ENCODE peak calls at places on chromosome 12, in four cellular contexts. R is K562, N is GM12878, S is H1. Y is an unnamed sample.

GRCh38 chr12:71685312-71685906 is 473 bp upstream of the TMEM19 start:
- DNase-seq in N (no peak), R (no peak), S (no peak), Y (no peak)

GRCh38 chr12:114218136-114218535 is 187.8 kb downstream of the TBX5 start:
- DNase-seq in N (no peak), R (no peak), S (no peak), Y (no peak)

GRCh38 chr12:17928708-17929366 is 161.2 kb downstream of the RERGL start:
- DNase-seq in R (no peak), N (no peak), S (peak; percentile 2), Y (no peak)

GRCh38 chr12:52984136-52984535 is 22.1 kb upstream of the EIF4B start:
- DNase-seq in N (no peak), S (no peak), R (no peak), Y (no peak)

GRCh38 chr12:18483723-18484325 is 222.5 kb downstream of the PIK3C2G start:
- DNase-seq in R (no peak), S (no peak), N (no peak), Y (no peak)

GRCh38 chr12:89345830-89346740 is 6.2 kb downstream of the DUSP6 start:
- DNase-seq in S (no peak), N (peak; percentile 88), R (peak; percentile 76), Y (peak; percentile 51)

GRCh38 chr12:116135209-116135930 is 142.1 kb downstream of the MED13L start:
- DNase-seq in N (no peak), S (no peak), R (no peak), Y (peak; percentile 44)

GRCh38 chr12:112350593-112351592 is 31.3 kb downstream of the HECTD4 start:
- DNase-seq in N (no peak), S (no peak), R (peak; percentile 96), Y (no peak)

GRCh38 chr12:1318327-1319031 is 275.9 kb downstream of the FBXL14 start:
- DNase-seq in R (no peak), S (no peak), N (no peak), Y (no peak)

GRCh38 chr12:108768591-108769500 is 37.5 kb upstream of the CORO1C start:
- DNase-seq in R (no peak), N (peak; percentile 17), S (peak; percentile 49), Y (peak; percentile 46)

GRCh38 chr12:124861492-124861891 is 2.2 kb downstream of the SCARB1 start:
- DNase-seq in N (peak; percentile 39), R (peak; percentile 88), S (no peak), Y (no peak)

GRCh38 chr12:75642226-75642625 is 130.8 kb upstream of the KRR1 start:
- DNase-seq in R (no peak), S (no peak), N (no peak), Y (no peak)

GRCh38 chr12:76623929-76624328 is 64.4 kb upstream of the OSBPL8 start:
- DNase-seq in N (no peak), S (no peak), R (no peak), Y (no peak)

GRCh38 chr12:21775130-21775920 is 819 bp upstream of the KCNJ8 start:
- DNase-seq in R (peak; percentile 51), S (no peak), N (no peak), Y (peak; percentile 10)

GRCh38 chr12:131120831-131121271 is 167.1 kb downstream of the ADGRD1 start:
- DNase-seq in R (no peak), S (no peak), N (no peak), Y (no peak)

GRCh38 chr12:113184098-113184899 is 979 bp downstream of the DDX54 start:
- DNase-seq in R (no peak), N (no peak), S (no peak), Y (no peak)

GRCh38 chr12:50581226-50582184 is 76.7 kb downstream of the DIP2B start:
- DNase-seq in S (no peak), R (peak; percentile 38), N (no peak), Y (no peak)

GRCh38 chr12:7602287-7602686 is 63.4 kb downstream of the APOBEC1 start:
- DNase-seq in R (peak; percentile 9), N (no peak), S (no peak), Y (no peak)

GRCh38 chr12:51238037-51238509 is 553 bp upstream of the DAZAP2 start:
- DNase-seq in S (no peak), R (no peak), N (no peak), Y (peak; percentile 31)

GRCh38 chr12:31958601-31959000 is 614 bp upstream of the RESF1 start:
- DNase-seq in S (no peak), N (no peak), R (peak; percentile 22), Y (no peak)

GRCh38 chr12:22100952-22101748 is 55.1 kb downstream of the CMAS start:
- DNase-seq in N (peak; percentile 13), R (peak; percentile 40), S (no peak), Y (no peak)

GRCh38 chr12:69598174-69598753 is 12.4 kb downstream of the LRRC10 start:
- DNase-seq in S (no peak), R (no peak), N (no peak), Y (no peak)

GRCh38 chr12:116320839-116321238 is 43.3 kb upstream of the MED13L start:
- DNase-seq in R (no peak), N (no peak), S (no peak), Y (no peak)

GRCh38 chr12:101243074-101243473 is 33.0 kb upstream of the SLC5A8 start:
- DNase-seq in N (no peak), S (no peak), R (no peak), Y (no peak)

GRCh38 chr12:38921025-38921677 is 15.8 kb upstream of the CPNE8 start:
- DNase-seq in R (peak; percentile 67), N (no peak), S (no peak), Y (peak; percentile 25)

GRCh38 chr12:121334513-121335343 is 17.5 kb downstream of the ANAPC5 start:
- DNase-seq in N (peak; percentile 26), S (no peak), R (peak; percentile 66), Y (peak; percentile 64)

DNA sequence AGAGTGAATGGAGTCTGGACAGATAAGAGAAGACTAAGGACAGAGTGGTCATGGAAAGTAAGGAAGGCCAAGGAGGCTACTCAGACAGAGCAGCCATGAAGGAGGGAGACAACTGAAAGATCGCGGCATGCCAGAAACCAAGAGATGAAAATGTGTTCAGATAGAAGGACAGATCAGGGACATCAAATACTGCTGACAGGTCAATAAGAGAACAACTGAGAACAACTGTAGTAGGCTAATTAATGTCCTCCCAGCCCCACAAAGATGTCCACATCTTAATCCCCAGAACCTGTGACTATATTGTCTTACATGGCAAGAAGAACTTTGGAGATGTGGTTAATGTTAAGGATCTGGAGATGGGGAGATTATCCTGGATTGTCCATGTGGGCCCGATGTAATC is 15.0 kb upstream of the HELB start:
- DNase-seq in N (no peak), S (no peak), R (no peak), Y (no peak)
- H3K4me1 ChIP-seq in N (no peaks in the 10 kb centered on the region), S (no peaks in the 10 kb centered on the region), R (no peaks in the 10 kb centered on the region), Y (no peaks in the 10 kb centered on the region)

DNA sequence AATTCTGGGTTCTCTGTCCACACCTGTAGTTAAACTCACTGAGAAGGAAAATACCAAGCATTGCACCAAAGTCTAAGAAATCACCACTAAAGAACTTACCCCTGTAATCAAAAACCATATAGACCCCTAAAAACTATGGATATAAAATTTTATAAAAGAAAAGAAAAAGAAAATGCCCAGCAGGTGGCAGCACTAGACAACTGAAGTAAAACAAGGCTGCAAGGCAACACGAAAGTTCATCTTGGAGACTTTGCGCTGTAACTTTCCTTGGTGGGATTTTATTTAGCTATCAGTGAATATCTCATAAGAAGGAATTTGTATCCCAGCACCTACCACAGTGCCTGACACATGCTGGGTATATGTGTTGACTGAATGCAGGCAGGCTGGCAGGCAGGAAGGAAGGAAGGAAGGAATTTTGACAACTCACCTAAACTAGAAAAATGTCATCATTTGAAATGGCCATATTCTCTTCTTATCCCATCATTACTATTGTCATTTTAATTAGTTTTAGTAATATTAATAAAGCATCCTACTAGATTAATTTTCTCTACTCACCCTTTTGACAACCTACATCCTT is 68.2 kb upstream of the ETV6 start:
- DNase-seq in R (peak; percentile 64), S (no peak), N (no peak), Y (peak; percentile 51)
- TF ChIP-seq SIN3A in R (no peak), S (no peak), N (no peak), Y (no peak)

DNA sequence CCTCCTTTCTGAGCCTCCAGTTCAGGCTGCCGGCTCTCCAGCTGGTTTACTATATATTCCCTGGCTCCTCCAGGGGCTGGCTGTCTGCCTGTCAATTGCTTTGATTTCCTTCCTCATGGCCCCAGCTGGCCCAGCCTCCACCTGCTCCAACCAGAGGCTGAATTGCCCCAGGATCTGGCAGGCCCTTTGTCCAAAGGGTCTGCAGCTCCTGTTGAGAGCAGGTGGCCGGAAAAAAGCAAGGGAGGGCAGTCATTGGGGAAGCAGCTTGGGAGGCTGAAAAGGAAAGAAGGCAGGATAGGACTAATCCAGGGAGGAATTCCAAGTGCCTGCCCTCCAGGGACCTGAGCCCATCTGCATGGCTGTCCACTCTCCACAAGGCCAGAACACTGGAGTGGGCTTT is 25.3 kb downstream of the PAH start:
- DNase-seq in R (no peak), N (no peak), S (no peak), Y (no peak)
- TF ChIP-seq NRF1 in R (no peak), N (no peak), S (no peak), Y (no peak)

GRCh38 chr12:47772738-47773061 is 338 bp upstream of the SLC48A1 start:
- DNase-seq in R (no peak), N (no peak), S (no peak), Y (no peak)

GRCh38 chr12:47773858-47774580 is 981 bp downstream of the SLC48A1 start:
- DNase-seq in R (peak; percentile 37), S (no peak), N (no peak), Y (peak; percentile 68)

GRCh38 chr12:47773062-47773857 is at the start of gene SLC48A1:
- DNase-seq in N (no peak), S (no peak), R (peak; percentile 84), Y (peak; percentile 97)

GRCh38 chr12:47771304-47771703 is 1.7 kb upstream of the SLC48A1 start:
- DNase-seq in S (no peak), N (no peak), R (no peak), Y (no peak)

GRCh38 chr12:47772094-47772660 is 861 bp upstream of the SLC48A1 start:
- DNase-seq in S (no peak), R (no peak), N (no peak), Y (no peak)
- H3K4me1 ChIP-seq in S (peaks cover 12% of the 10 kb centered on the region), R (peaks cover 63% of the 10 kb centered on the region), N (peaks cover 17% of the 10 kb centered on the region), Y (peaks cover 23% of the 10 kb centered on the region)

GRCh38 chr12:66282244-66282643 is 20.0 kb upstream of the HELB start:
- DNase-seq in S (no peak), R (no peak), N (no peak), Y (no peak)

GRCh38 chr12:66280573-66280972 is 21.7 kb upstream of the HELB start:
- DNase-seq in N (no peak), S (no peak), R (no peak), Y (no peak)

GRCh38 chr12:66275040-66275439 is 27.3 kb upstream of the HELB start:
- DNase-seq in S (no peak), R (no peak), N (no peak), Y (no peak)

DNA sequence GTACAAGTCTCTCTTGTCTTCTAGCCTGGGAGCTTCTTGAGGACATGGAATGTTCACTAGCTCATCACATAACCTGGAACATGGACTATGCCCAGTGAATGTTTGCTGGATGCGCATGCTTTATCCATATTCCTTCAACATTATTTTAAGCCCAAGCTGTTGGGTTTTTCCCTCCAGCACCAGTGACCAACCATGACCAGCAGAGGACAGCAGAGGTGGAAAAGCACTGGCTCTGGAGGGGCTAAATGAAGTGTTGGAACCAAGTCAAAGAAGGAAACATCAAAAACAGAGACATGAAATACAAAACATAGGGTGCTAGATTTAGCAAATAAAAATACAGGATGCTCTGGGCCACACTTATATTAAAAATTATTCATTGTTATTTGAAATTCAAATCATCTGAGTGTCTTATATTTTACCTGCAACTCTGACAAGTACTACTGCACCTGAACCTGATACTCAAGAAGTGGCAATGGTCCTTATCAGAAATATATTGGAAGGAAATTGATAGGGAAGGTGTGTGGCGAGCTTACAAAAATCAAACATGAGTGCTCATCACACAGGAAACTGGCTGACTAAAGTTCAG is 23.1 kb upstream of the HELB start:
- DNase-seq in N (no peak), R (peak; percentile 25), S (no peak), Y (peak; percentile 15)
- TF ChIP-seq SIN3A in N (no peak), R (no peak), S (no peak), Y (no peak)

Y was measured in SK-N-SH.